ENCODE peak calls at places on chromosomes 7 and 10, in four cellular contexts. C is A549, W is GM12878, L is suprapubic skin. A is an unnamed sample.
A peak's percentile ranks its signal among the peaks of the same experiment; 100 is the strongest.

GRCh38 chr10:51685768-51686167 is 13.6 kb downstream of the CSTF2T start:
- DNase-seq in L (no peak), C (no peak), W (no peak), A (no peak)

GRCh38 chr10:13820119-13820518 is 233.4 kb downstream of the PRPF18 start:
- DNase-seq in W (no peak), L (no peak), C (no peak), A (no peak)

GRCh38 chr10:71294091-71294561 is 24.9 kb upstream of the SLC29A3 start:
- DNase-seq in L (no peak), W (no peak), C (no peak), A (no peak)

GRCh38 chr7:140544278-140544896 is 65.1 kb upstream of the MKRN1 start:
- DNase-seq in L (no peak), C (no peak), W (no peak), A (no peak)

GRCh38 chr10:43384252-43385221 is 13.1 kb downstream of the FXYD4 start:
- DNase-seq in W (no peak), C (peak; percentile 21), L (no peak), A (no peak)

GRCh38 chr7:65477326-65477725 is 103.7 kb downstream of the ZNF92 start:
- DNase-seq in W (no peak), L (no peak), C (peak; percentile 35), A (no peak)

GRCh38 chr7:157404845-157405481 is 68.2 kb downstream of the DNAJB6 start:
- DNase-seq in C (peak; percentile 77), W (no peak), L (peak; percentile 57), A (no peak)

GRCh38 chr7:90625562-90625961 is 29.4 kb downstream of the CDK14 start:
- DNase-seq in C (no peak), L (peak; percentile 63), W (no peak), A (no peak)

GRCh38 chr10:69861251-69862240 is 59.8 kb downstream of the COL13A1 start:
- DNase-seq in C (peak; percentile 59), W (no peak), L (no peak), A (no peak)

GRCh38 chr10:63103971-63104409 is 29.1 kb upstream of the NRBF2 start:
- DNase-seq in C (no peak), W (no peak), L (no peak), A (no peak)

GRCh38 chr7:122532406-122533269 is 166.3 kb downstream of the RNF133 start:
- DNase-seq in L (no peak), C (no peak), W (no peak), A (no peak)

GRCh38 chr10:47016564-47016963 is 105.3 kb downstream of the PTPN20 start:
- DNase-seq in C (no peak), L (no peak), W (no peak), A (no peak)

GRCh38 chr10:12471135-12471534 is 121.8 kb downstream of the CAMK1D start:
- DNase-seq in L (peak; percentile 14), C (no peak), W (no peak), A (no peak)

GRCh38 chr10:96263173-96263572 is 8.2 kb downstream of the BLNK start:
- DNase-seq in C (no peak), W (no peak), L (no peak), A (no peak)

GRCh38 chr7:131630427-131630826 is 74.0 kb upstream of the PODXL start:
- DNase-seq in C (no peak), L (no peak), W (no peak), A (no peak)

GRCh38 chr10:112763916-112764520 is 186.0 kb upstream of the TCF7L2 start:
- DNase-seq in W (no peak), L (no peak), C (no peak), A (no peak)

GRCh38 chr7:74410772-74411171 is 42.9 kb upstream of the GTF2IRD1 start:
- DNase-seq in L (no peak), W (no peak), C (no peak), A (no peak)

GRCh38 chr7:3197567-3198212 is 103.4 kb upstream of the SDK1 start:
- DNase-seq in L (no peak), C (no peak), W (no peak), A (no peak)

GRCh38 chr7:48087349-48087748 is 1.7 kb upstream of the UPP1 start:
- DNase-seq in W (peak; percentile 41), C (no peak), L (no peak), A (no peak)

GRCh38 chr10:103966671-103967432 is at the start of gene SLK:
- DNase-seq in W (no peak), C (peak; percentile 82), L (peak; percentile 88), A (peak; percentile 85)

GRCh38 chr10:120505866-120506265 is 48.8 kb downstream of the PLPP4 start:
- DNase-seq in C (no peak), W (no peak), L (no peak), A (no peak)

GRCh38 chr10:101489355-101489754 is 98.7 kb downstream of the POLL start:
- DNase-seq in L (no peak), C (no peak), W (no peak), A (no peak)

GRCh38 chr7:17406756-17407155 is 108.3 kb downstream of the AHR start:
- DNase-seq in C (peak; percentile 61), W (no peak), L (no peak), A (no peak)

GRCh38 chr10:69088471-69088769 is 517 bp downstream of the SRGN start:
- DNase-seq in W (no peak), C (no peak), L (no peak), A (no peak)

GRCh38 chr7:50633414-50633710 is 68.2 kb upstream of the DDC start:
- DNase-seq in L (no peak), C (no peak), W (no peak), A (no peak)

GRCh38 chr7:129489491-129489890 is 12.8 kb upstream of the SMKR1 start:
- DNase-seq in C (no peak), W (no peak), L (no peak), A (no peak)

GRCh38 chr7:415646-416525 is 103.8 kb downstream of the PDGFA start:
- DNase-seq in C (no peak), W (no peak), L (peak; percentile 53), A (no peak)

GRCh38 chr10:48788551-48788950 is 103.9 kb downstream of the WDFY4 start:
- DNase-seq in L (no peak), C (no peak), W (no peak), A (no peak)

GRCh38 chr10:101446071-101446470 is 92.1 kb downstream of the BTRC start:
- DNase-seq in W (no peak), C (no peak), L (no peak), A (no peak)

GRCh38 chr7:84372155-84372621 is 177.6 kb upstream of the SEMA3A start:
- DNase-seq in L (no peak), C (no peak), W (no peak), A (no peak)

GRCh38 chr7:10210000-10210399 is 763.7 kb upstream of the PHF14 start:
- DNase-seq in C (no peak), L (no peak), W (no peak), A (no peak)

GRCh38 chr10:97718659-97719142 is 5.2 kb downstream of the MARVELD1 start:
- DNase-seq in W (no peak), L (peak; percentile 92), C (peak; percentile 63), A (no peak)

GRCh38 chr7:14717711-14718304 is 184.7 kb downstream of the DGKB start:
- DNase-seq in C (no peak), L (no peak), W (no peak), A (no peak)

GRCh38 chr7:15303357-15303756 is 258.5 kb downstream of the AGMO start:
- DNase-seq in C (no peak), L (no peak), W (no peak), A (no peak)

GRCh38 chr10:3874988-3875841 is 90.2 kb upstream of the KLF6 start:
- DNase-seq in C (no peak), L (peak; percentile 5), W (peak; percentile 92), A (no peak)

DNA sequence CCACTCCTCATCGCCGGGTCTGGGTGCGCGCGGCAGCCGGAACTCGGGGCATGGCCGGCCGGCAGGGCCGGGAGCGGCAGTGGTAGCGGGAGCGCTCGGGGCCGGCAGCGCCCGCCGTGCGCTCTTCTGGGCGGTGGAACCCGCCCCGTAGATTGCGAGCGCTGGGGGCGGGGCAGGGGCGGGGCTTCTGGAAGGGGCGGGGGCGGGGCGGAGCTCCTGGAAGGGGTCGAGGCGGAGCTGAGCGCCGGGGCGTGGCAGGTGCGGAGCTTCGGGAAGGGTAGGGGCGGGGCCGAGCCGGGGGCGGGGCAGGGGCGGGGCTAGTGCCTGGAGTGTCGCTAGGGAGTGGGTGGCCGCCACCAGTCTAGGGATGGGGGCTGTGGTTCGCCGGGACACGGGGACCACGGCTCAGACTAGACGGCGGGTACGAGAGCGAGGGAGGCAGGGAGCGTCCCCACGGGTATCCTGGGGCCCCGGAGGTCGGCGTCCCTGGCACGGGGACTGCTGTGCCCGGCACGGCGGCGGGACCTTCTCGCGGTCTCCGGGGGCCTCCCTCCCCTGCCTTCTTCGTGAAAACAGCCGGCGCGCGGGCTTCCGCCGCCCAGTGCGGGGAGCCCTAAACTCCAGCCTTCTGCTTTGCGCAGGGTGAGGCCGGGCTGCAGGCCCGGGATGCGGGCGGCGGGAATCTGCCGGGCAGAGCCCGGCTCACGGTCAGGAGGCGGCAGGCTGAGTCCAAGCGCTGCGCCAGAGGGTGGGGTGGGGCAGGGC is at the start of gene STK32C:
- DNase-seq in C (peak; percentile 93), W (no peak), L (peak; percentile 91), A (peak; percentile 98)
- TF ChIP-seq POLR2A in C (peak; percentile 82), W (no peak), L (no peak), A (peak; percentile 77)

DNA sequence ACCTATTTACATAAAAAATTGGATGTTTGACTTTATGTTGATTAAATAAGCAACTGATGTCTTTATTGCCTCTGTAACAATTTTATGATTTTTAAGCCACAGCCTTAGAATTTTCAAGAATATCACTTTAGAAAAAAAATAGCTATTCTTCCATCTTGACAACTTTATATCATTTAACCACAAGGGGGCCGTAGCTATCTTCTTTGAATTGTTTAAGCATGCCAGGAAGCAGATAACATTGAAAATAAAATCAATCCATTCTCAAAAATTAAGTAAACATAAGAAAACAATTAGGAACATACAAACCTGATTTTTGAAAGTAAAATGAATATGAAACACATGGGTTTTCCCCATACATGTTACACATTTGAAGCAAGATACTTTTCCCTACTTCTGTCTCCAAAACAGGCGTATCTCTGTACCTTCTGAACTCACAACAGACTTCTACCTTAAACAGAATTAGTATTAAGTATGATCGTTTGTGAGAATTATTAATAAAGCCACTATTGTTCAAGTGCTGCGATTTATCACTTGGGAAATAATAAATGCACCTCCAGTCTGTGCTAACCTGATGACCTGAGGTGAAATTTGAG is 209.0 kb downstream of the CACNA2D1 start:
- DNase-seq in L (no peak), W (no peak), C (peak; percentile 52), A (no peak)
- TF ChIP-seq CTCF in L (peak; percentile 33), W (peak; percentile 51), C (peak; percentile 75), A (peak; percentile 44)

GRCh38 chr10:132061030-132061429 is 4.7 kb upstream of the JAKMIP3 start:
- DNase-seq in L (no peak), C (no peak), W (no peak), A (no peak)
- H3K4me3 ChIP-seq in L (no peak overlapping the region), C (no peak overlapping the region), W (no peak overlapping the region), A (no peak overlapping the region)

DNA sequence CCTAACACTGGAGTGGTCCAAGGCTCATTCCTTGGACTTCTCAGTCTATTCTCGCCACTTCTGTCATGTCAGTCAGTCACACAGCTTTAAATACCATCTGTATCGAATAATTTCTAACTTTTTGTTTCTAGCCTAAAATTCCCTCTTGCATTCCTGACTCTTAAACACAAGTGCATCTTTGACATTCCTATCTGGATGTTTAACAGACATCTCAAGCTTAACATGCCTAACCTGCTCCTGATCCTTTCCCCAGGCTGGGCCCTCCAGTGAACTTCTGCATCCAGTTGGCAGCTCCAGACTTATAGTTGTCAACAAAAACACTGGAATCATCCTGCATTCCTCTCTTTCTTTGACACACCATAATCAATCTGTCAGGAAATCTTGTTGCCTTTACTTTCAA is 4.5 kb upstream of the ABCB4 start:
- DNase-seq in W (no peak), L (no peak), C (no peak), A (no peak)
- TF ChIP-seq POLR2A in W (no peak), L (no peak), C (no peak), A (no peak)

A was measured in upper lobe of left lung.